ENCODE peak calls at places on chromosomes 6 and 20, in four cellular contexts. B, O, L and N are unnamed samples.

GRCh38 chr6:129251669-129252376 is 368.9 kb downstream of the LAMA2 start:
- DNase-seq in B (peak; percentile 5), O (peak; percentile 32), L (peak; percentile 48), N (peak; percentile 22)

GRCh38 chr6:114747995-114748625 is 405.3 kb upstream of the HS3ST5 start:
- DNase-seq in B (no peak), O (peak; percentile 2), L (peak; percentile 28), N (no peak)

GRCh38 chr20:44921447-44921846 is 11.6 kb downstream of the PABPC1L start:
- DNase-seq in B (no peak), O (no peak), L (no peak), N (no peak)

GRCh38 chr6:42911171-42912021 is 4.5 kb upstream of the PTCRA start:
- DNase-seq in B (no peak), O (no peak), L (no peak), N (no peak)

GRCh38 chr6:125906158-125906998 is 50.2 kb upstream of the HINT3 start:
- DNase-seq in B (no peak), O (no peak), L (peak; percentile 37), N (no peak)

GRCh38 chr6:137208279-137208678 is 10.9 kb downstream of the IFNGR1 start:
- DNase-seq in B (no peak), O (no peak), L (no peak), N (no peak)

GRCh38 chr6:107756661-107757060 is 67.5 kb downstream of the SCML4 start:
- DNase-seq in B (no peak), O (no peak), L (no peak), N (no peak)

GRCh38 chr6:72530750-72531149 is 91.1 kb upstream of the KCNQ5 start:
- DNase-seq in B (no peak), O (no peak), L (no peak), N (no peak)

GRCh38 chr6:34272022-34272926 is 23.5 kb upstream of the SMIM29 start:
- DNase-seq in B (no peak), O (no peak), L (no peak), N (no peak)

DNA sequence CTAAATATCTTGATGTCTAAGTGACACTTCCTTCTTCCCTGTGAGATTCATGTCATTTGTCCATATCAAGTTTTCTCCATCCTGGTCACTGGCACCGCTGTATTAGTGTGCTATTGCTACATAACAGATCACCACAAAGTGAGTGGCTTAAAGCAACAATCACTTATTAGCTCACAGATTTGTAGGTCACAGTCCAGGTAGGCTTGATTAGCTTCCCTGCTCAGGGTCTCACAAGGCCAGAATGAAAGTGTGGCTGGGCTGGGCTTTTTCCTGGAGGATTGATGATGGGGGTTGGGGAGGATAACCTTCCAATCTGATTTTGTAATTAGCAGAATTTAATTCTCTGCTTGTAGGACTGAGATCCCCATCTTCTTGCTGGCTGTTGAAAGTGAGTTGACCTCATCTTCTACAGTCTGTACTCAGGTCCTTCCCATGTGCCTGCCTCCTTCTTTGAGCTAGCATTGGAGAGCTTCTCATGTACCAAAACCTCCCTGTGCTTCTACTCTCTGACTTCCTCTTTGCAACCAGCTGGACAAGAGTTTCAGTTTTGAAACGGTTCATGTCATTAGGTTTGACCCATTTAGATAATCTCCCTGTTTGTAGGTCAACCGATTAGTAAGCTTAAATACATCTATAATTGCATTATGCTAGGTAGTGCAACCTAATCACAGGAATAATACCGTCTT is 152.4 kb upstream of the MAN1A1 start:
- DNase-seq in B (no peak), O (no peak), L (no peak), N (no peak)
- H3K27ac ChIP-seq in B (no peak overlapping the region), O (no peak overlapping the region), L (no peak overlapping the region), N (no peak overlapping the region)

GRCh38 chr6:157060440-157060949 is 262.8 kb downstream of the TMEM242 start:
- DNase-seq in B (no peak), O (no peak), L (no peak), N (no peak)
- H3K27ac ChIP-seq in B (no peak overlapping the region), O (no peak overlapping the region), L (no peak overlapping the region), N (no peak overlapping the region)

DNA sequence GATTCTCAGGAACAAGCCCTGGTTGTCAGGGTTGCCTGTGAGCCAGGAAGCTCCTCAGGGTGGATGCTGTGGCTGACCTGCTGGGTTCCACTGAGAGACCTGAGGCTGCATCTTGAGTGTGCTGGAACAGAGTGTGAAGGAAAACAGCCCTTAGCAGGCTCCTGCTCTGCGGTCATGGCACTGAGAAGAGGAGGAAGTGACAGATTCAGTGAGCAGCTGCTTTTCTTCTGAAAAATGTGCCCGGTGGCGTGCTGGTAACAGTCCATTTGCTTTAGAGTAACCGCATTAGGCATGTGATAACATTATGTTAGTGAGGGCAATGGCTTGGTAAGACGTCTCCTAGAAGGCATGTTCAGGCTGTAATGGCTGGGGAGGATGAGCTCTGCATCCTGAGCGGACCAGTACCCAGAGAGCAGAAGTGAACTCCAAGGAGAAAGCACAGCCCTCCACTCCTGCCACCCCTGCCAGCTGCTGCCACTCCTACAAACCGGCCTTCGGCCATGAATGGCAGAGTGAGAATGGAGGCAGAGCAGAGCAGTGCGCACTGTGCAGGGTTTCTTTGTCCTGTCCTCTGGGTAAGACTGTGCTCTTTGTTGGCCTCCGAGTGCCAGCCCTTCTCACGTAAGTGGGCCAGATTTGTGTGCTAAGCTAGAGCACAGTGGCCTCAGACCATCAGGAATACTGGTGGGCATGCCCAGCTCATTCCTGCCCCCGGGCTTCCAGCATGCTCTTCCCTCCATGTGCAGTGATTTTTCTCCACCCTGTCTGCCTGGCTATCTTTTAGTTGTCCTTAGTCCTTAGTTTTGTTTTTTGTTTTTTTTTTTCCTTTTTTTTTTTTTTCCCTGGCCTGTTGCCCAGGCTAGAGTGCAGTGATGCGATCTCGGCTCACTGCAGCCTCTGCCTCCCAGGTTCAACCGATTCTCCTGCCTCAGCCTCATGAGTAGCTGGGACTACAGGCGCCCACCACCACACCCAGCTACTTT is 98.1 kb upstream of the VSTM2L start:
- DNase-seq in B (peak; percentile 48), O (no peak), L (no peak), N (no peak)
- H3K27ac ChIP-seq in B (peak overlapping the region; percentile 79), O (no peak overlapping the region), L (no peak overlapping the region), N (no peak overlapping the region)

GRCh38 chr6:55456016-55456415 is 123.0 kb downstream of the HMGCLL1 start:
- DNase-seq in B (no peak), O (no peak), L (no peak), N (no peak)
- H3K27ac ChIP-seq in B (no peak overlapping the region), O (no peak overlapping the region), L (no peak overlapping the region), N (no peak overlapping the region)

GRCh38 chr20:36756482-36756881 is 10.6 kb upstream of the NDRG3 start:
- DNase-seq in B (no peak), O (no peak), L (no peak), N (no peak)
- H3K27ac ChIP-seq in B (peak overlapping the region; percentile 53), O (no peak overlapping the region), L (peak overlapping the region; percentile 85), N (no peak overlapping the region)

DNA sequence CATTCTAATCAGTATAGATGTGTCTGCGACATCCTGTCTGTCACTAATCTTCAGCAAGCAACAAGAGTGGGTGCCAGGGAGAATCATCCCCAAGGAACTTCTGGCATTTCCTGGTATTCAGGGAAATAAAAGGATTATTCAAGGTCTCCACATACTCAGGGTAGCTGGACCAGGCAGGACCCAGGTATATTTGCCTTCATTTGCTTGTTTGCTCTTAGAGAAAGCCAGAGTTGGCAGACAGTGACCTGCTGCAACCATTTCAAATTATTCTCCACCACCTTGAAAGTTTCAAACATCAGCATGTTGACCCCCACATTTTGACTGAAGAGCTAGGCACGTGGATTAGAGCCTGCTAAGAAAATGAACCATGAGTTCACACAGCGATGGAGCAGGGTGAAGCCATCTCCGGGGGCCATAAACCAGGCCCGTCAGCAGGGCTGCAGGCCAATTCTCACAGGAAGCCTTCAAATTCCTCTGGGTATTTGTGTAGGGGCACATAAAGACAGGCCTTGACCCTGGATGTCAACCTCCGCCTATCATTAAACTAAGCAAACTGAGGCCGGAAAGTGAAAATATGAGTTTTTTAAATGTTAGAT is 33.0 kb downstream of the TRAM2 start:
- DNase-seq in B (no peak), O (no peak), L (no peak), N (no peak)
- H3K27ac ChIP-seq in B (no peak overlapping the region), O (peak overlapping the region; percentile 69), L (peak overlapping the region; percentile 41), N (no peak overlapping the region)

DNA sequence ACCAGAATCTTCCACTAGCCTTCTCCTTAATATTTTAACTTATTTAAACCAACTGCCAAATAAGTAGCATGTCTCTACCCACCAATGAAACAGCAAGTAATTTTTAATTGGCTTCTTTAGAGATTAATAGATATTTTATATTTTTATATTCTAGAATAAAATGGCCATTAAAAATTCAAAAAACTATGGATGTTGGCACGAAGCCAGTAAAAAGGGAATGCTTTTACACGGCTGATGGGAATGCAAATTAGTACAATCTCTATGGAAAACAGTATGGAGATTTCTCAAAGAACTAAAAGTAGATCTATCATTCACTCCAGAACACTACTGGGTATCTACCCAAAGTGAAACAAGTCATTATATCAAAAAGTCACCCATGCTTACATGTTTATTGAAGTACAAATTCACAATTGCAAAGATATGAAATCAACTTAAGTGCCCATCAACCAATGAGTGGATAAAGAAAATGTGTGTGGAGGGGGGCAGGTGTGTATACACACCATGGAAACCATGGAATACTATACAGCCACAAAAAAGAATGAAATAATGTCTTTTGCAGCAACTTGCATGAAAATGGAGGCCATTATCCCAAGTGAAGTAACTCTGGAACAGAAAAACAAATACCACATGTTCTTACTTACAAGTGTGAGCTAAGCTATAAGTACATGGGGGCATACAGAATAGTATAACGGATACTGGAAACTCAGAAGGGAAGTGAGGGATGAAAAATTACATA is 15.1 kb downstream of the SHPRH start:
- DNase-seq in B (no peak), O (no peak), L (no peak), N (no peak)
- H3K27ac ChIP-seq in B (no peak overlapping the region), O (no peak overlapping the region), L (no peak overlapping the region), N (no peak overlapping the region)

DNA sequence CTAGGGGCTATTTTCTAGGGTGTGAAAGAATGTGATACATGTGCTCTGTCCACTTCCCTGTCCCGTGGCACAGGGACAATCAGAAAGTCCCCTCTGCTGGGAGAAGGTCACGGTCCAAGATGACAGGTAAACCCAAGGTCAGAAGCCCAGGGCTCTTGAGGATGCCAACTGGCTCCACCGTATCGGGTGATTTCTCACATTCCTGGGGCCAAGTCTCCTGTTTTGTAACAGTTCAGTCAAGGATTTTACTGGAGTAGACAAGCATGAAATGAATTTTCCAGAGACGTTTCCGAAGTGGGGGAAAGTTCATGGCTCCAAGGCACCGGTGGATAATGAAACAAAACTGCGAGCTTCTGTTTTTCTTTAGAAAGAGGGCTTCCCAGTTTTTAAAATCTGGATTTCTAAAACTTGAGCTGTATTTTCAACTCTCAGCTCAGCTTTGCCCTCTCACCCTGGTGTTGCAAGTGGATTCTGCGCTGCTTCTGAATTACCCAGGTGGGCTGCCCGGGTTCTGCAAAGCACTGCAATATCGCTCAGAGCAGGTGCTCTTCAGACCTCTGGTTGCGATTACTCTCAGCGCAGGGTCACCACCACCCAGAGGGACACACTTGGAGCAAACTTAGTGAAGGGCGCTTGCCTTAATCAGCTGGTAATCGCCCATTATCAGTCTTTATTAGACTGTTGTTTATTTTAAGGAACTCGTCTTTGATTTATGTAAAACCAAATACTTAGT is 64.4 kb upstream of the TMEM170B start:
- DNase-seq in B (no peak), O (no peak), L (no peak), N (no peak)
- H3K27ac ChIP-seq in B (no peak overlapping the region), O (no peak overlapping the region), L (peak overlapping the region; percentile 53), N (no peak overlapping the region)

DNA sequence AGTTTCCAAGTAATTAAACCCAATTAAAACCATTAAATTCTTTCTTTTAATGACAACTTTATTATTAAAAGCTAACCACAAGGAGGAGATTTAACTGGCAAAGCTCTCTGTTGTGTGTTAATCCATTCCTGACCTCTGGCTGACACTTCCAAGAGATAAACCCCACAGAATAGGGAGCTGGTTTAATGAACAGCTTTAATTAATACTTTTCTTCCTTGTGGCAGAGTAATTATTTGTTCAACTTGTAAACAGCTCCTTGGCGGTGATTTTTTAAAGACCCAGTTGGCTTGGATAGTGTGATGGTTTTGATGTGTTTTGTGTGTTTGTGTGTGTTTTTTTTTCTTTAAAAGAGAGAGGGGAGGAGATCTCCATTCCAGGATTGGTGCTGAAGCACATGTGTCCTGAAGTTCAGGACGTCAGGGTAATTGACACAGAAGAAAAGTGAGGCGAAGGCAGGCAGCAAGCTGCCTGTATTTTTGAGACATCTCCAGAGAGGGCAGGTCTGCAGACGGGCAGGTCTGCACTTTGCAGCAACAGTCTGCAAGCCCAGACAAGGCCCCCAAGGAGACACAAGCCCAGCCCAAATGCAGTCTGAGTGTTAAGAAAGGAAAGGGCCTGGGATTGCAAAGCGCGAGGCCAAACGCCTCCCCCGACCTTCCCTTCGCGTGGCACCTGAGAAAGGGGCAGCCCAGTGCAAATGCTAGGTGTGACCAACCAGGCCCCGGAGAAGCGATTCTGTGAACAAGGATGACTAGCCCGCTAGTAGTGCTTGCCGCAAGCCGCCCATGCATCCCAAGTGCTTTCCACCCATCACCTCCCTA is 230.7 kb downstream of the ZMYND8 start:
- DNase-seq in B (no peak), O (no peak), L (no peak), N (no peak)
- H3K27ac ChIP-seq in B (peak overlapping the region; percentile 44), O (peak overlapping the region; percentile 40), L (peak overlapping the region; percentile 57), N (no peak overlapping the region)